ENCODE peak calls at places on chromosomes 6 and 20, in eight cellular contexts. N is neural progenitor cell, R is astrocyte of the cerebellum, W is dorsolateral prefrontal cortex, B is GM23338, L is AG09319, O is AG04449, X is adrenal gland. H is an unnamed sample.

GRCh38 chr6:38730136-38730862 is 15.2 kb downstream of the DNAH8 start:
- DNase-seq in N (no peak), R (no peak), W (no peak), B (no peak), L (no peak), O (no peak), X (peak), H (no peak)

GRCh38 chr20:56653221-56653620 is 24.1 kb downstream of the TFAP2C start:
- DNase-seq in N (no peak), R (no peak), W (no peak), B (no peak), L (no peak), O (no peak), X (no peak), H (no peak)

GRCh38 chr6:78666764-78667163 is 200.6 kb upstream of the IRAK1BP1 start:
- DNase-seq in N (no peak), R (no peak), W (no peak), B (no peak), L (no peak), O (no peak), X (no peak), H (no peak)

GRCh38 chr6:148464319-148465010 is 121.8 kb downstream of the SASH1 start:
- DNase-seq in N (peak), R (peak), W (peak), B (peak), L (peak), O (peak), X (peak), H (peak)

GRCh38 chr20:9112541-9113515 is 43.9 kb downstream of the PLCB4 start:
- DNase-seq in N (no peak), R (peak), W (no peak), B (no peak), L (no peak), O (peak), X (no peak), H (no peak)

GRCh38 chr6:139334791-139335446 is 39.5 kb downstream of the CITED2 start:
- DNase-seq in N (no peak), R (peak), W (no peak), B (no peak), L (peak), O (peak), X (no peak), H (no peak)

GRCh38 chr20:34529742-34530141 is 13.5 kb downstream of the DYNLRB1 start:
- DNase-seq in N (no peak), R (no peak), W (no peak), B (no peak), L (no peak), O (no peak), X (no peak), H (no peak)

GRCh38 chr6:37985355-37985754 is 165.8 kb downstream of the ZFAND3 start:
- DNase-seq in N (no peak), R (no peak), W (no peak), B (no peak), L (no peak), O (no peak), X (no peak), H (no peak)

GRCh38 chr20:10939297-10939949 is 265.6 kb upstream of the JAG1 start:
- DNase-seq in N (no peak), R (no peak), W (no peak), B (no peak), L (no peak), O (no peak), X (no peak), H (no peak)

GRCh38 chr6:22557007-22557406 is 12.4 kb upstream of the HDGFL1 start:
- DNase-seq in N (no peak), R (no peak), W (no peak), B (no peak), L (no peak), O (no peak), X (no peak), H (no peak)

GRCh38 chr20:25608774-25609173 is 15.0 kb downstream of the NANP start:
- DNase-seq in N (no peak), R (no peak), W (no peak), B (no peak), L (no peak), O (no peak), X (no peak), H (no peak)

GRCh38 chr6:90397929-90398674 is 101.5 kb upstream of the BACH2 start:
- DNase-seq in N (no peak), R (no peak), W (no peak), B (no peak), L (no peak), O (no peak), X (no peak), H (no peak)

DNA sequence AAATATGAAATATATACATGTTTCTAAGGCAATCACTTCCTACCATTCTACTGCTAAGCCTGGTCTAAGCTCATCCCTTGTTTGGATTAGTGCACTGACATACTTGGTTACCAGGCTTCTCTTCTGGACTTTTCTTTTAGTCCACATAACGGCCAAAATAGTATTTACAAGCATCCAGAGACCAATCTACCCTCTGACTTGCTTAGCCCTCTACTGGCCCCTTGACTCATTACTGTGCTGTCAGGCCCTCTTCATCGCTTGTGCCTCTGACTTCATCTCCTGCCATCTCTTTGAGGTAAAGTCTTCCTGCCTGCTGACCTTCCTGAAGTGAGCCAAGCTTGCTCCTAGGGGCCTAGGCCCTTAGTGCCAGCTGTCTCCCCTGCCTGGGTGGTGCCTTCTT is 35.1 kb downstream of the TULP4 start:
- DNase-seq in N (no peak), R (no peak), W (no peak), B (no peak), L (no peak), O (no peak), X (no peak), H (no peak)
- TF ChIP-seq CTCF in N (no peak), R (no peak), W (no peak), B (no peak), L (no peak), O (no peak), X (no peak), H (no peak)

GRCh38 chr20:873875-874607 is 40.5 kb downstream of the FAM110A start:
- DNase-seq in N (no peak), R (no peak), W (no peak), B (no peak), L (no peak), O (no peak), X (no peak), H (peak)
- TF ChIP-seq CTCF in N (no peak), R (no peak), W (no peak), B (no peak), L (no peak), O (no peak), X (no peak), H (no peak)

GRCh38 chr6:143176090-143177021 is 115.7 kb downstream of the AIG1 start:
- DNase-seq in N (no peak), R (peak), W (no peak), B (peak), L (peak), O (peak), X (no peak), H (no peak)
- TF ChIP-seq CTCF in N (peak), R (peak), W (no peak), B (peak), L (no peak), O (peak), X (no peak), H (no peak)

GRCh38 chr20:23165307-23165750 is 79.2 kb upstream of the CD93 start:
- DNase-seq in N (peak), R (no peak), W (no peak), B (peak), L (no peak), O (no peak), X (peak), H (no peak)
- TF ChIP-seq CTCF in N (peak), R (peak), W (no peak), B (no peak), L (no peak), O (no peak), X (no peak), H (peak)

DNA sequence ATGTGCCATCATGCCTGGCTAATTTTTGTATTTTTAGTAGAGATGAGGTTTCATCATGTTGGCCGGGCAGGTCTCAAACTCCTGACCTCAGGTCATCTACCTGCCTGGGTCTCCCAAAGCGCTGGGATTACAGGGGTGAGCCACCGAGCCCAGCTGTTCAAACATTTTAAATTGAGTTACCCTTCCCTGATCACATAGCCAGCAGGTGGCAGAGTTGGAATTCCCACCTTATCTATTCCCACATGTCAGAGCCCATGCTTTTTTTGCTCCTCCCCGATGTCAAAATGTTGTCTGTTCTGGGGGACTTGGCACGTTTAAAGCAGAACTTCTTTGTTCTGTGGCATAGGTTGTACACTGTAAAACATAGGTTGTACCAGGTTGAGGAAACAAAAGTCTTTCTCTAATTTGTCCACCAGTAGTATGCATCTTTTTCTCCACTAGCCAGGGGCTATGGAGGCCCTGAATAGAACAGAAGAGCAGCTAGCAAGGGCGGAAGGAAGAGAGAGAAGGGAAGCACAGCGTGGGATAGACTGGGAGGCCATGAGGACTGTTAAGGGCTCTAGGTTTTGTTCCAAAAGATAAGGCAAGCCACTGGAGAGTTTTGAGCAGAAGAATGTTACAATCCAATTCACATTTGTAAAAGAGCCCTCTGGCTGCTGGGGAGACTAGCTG is 7.3 kb upstream of the LBP start:
- DNase-seq in N (peak), R (no peak), W (no peak), B (peak), L (no peak), O (no peak), X (no peak), H (no peak)
- TF ChIP-seq CTCF in N (peak), R (no peak), W (peak), B (peak), L (no peak), O (no peak), X (peak), H (no peak)

GRCh38 chr6:28531479-28532128 is 5.9 kb downstream of the GPX5 start:
- DNase-seq in N (peak), R (no peak), W (no peak), B (peak), L (no peak), O (no peak), X (no peak), H (no peak)
- TF ChIP-seq CTCF in N (peak), R (no peak), W (no peak), B (peak), L (no peak), O (no peak), X (no peak), H (no peak)

H was measured in GM10248.